ENCODE peak calls at places on chromosomes 13 and 19, in five cellular contexts. Y is cardiac fibroblast, U is endothelial cell, O is psoas muscle, I is cardiac muscle cell. Q is an unnamed sample.

GRCh38 chr19:7266832-7267231 is 27.4 kb downstream of the INSR start:
- DNase-seq in Y (no peak), U (no peak), O (peak), I (no peak), Q (no peak)

GRCh38 chr19:27971071-27971470 is 1241.9 kb downstream of the UQCRFS1 start:
- DNase-seq in Y (peak), U (no peak), O (no peak), I (peak), Q (no peak)

GRCh38 chr13:108961542-108962125 is 332.2 kb downstream of the MYO16 start:
- DNase-seq in Y (peak), U (no peak), O (no peak), I (peak), Q (no peak)

GRCh38 chr19:29682236-29682895 is 17.1 kb downstream of the PLEKHF1 start:
- DNase-seq in Y (no peak), U (no peak), O (no peak), I (no peak), Q (no peak)

GRCh38 chr13:38398810-38399493 is 49.3 kb downstream of the UFM1 start:
- DNase-seq in Y (peak), U (no peak), O (no peak), I (no peak), Q (no peak)

GRCh38 chr19:16143399-16144215 is at the start of gene HSH2D:
- DNase-seq in Y (no peak), U (no peak), O (peak), I (no peak), Q (peak)

GRCh38 chr19:6250024-6250605 is 29.7 kb downstream of the MLLT1 start:
- DNase-seq in Y (peak), U (no peak), O (no peak), I (no peak), Q (no peak)

GRCh38 chr19:15297416-15298224 is 34.7 kb downstream of the BRD4 start:
- DNase-seq in Y (peak), U (no peak), O (no peak), I (no peak), Q (no peak)

GRCh38 chr13:24998433-24998832 is 97.5 kb upstream of the PABPC3 start:
- DNase-seq in Y (no peak), U (no peak), O (no peak), I (no peak), Q (no peak)

GRCh38 chr13:89115307-89115706 is 1444.1 kb downstream of the SLITRK5 start:
- DNase-seq in Y (no peak), U (no peak), O (no peak), I (no peak), Q (no peak)

GRCh38 chr19:16588089-16588823 is 16.0 kb upstream of the SLC35E1 start:
- DNase-seq in Y (peak), U (no peak), O (peak), I (peak), Q (peak)

GRCh38 chr19:35596366-35596999 is 10.5 kb downstream of the PMIS2 start:
- DNase-seq in Y (peak), U (no peak), O (no peak), I (no peak), Q (no peak)

GRCh38 chr13:99970761-99971575 is 599 bp downstream of the ZIC5 start:
- DNase-seq in Y (no peak), U (peak), O (no peak), I (peak), Q (no peak)

GRCh38 chr13:113976711-113977684 is 3.1 kb upstream of the C13orf46 start:
- DNase-seq in Y (peak), U (no peak), O (peak), I (no peak), Q (peak)

DNA sequence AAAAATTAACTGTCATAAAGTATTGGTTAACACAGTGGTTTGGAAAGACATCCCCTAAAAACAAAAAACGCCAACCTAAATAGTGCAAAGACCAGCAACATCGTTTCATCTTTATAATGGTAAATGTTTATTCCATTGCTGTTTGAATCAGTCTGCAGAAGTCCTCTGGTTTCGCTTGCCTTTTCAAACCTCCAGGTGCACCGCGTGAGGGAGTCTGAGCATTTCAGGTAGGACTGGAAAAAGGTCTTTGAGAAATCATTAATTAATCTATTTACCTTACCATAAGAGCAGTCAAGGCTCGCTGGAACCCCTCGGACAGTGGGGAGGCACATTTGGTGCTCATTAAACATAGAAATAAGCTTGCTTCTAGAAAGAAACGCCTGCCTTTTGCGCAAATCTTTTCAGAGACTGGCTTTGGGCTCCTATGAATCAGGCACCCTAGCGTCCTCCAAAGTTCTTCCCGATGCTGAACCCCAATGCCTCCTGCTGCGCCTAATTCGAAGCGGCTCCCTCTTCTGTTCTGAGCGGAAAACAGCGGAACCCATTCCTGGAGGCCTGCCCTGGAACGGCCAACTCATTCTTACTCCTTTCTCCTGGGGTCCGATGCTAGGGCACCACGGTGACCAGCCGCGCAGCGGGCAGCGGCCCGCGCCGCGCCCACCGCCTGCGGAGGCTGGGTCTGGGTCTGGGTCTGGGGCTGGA is 942 bp upstream of the MTUS2 start:
- DNase-seq in Y (peak), U (no peak), O (no peak), I (peak), Q (no peak)
- TF ChIP-seq CTCF in Y (no peak), U (no peak), O (no peak), I (no peak), Q (no peak)

GRCh38 chr19:50250450-50251136 is 47.2 kb downstream of the MYH14 start:
- DNase-seq in Y (no peak), U (no peak), O (no peak), I (no peak), Q (no peak)

GRCh38 chr19:50255115-50255514 is 51.7 kb downstream of the MYH14 start:
- DNase-seq in Y (no peak), U (no peak), O (no peak), I (no peak), Q (no peak)

GRCh38 chr19:50252887-50253268 is 49.5 kb downstream of the MYH14 start:
- DNase-seq in Y (no peak), U (no peak), O (no peak), I (no peak), Q (no peak)

GRCh38 chr19:50249636-50250035 is 46.2 kb downstream of the MYH14 start:
- DNase-seq in Y (no peak), U (no peak), O (no peak), I (no peak), Q (no peak)

GRCh38 chr19:50252111-50252886 is 48.9 kb downstream of the MYH14 start:
- DNase-seq in Y (peak), U (no peak), O (no peak), I (no peak), Q (no peak)
- TF ChIP-seq CTCF in Y (peak), U (peak), O (peak), I (peak), Q (peak)

DNA sequence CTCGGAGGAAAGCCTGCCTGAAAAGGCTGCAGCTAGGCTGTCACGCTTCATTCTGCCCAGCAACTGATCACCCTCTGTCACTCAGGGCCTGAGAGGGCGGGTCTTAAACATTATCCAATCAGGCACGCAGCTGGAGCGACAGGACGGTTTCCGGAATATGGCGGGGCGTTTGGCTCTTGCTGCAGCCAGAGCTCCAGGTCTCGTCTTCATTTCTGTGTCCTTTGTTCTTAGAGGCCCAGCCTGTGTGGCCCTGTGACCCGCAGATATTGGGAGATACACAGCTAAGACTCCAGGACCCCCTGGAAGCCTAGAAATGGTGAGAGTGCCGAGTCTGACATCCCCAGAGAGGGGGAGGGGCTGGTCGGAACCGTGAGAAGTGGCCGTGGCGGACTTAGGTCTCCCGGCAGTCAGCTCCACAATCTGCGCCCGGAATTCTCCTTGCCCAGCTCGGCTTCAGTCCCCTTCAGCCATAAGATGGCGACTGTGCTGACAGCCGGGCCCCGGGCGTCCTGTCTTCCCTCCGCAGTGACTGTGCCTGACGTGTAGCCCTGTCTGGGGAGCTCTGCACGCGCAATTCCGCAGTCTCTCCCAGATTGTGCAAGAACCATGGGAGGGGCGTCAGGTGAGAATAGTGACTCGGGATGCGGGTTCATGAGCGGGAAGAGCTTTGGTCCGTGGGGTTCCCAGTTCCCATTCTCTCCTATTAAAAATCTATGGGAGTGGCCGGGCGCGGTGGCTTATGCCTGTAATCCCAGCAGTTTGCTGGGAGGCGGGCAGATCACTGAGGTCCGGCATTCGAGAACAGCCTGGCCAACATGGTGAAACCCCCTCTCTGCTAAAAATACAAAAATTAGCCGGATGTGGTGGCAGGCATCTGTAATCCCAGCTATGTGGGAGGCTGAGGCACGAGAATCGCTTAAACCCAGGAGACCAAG is at the start of gene ZNF429:
- DNase-seq in Y (peak), U (peak), O (peak), I (peak), Q (peak)
- TF ChIP-seq CTCF in Y (peak), U (no peak), O (no peak), I (no peak), Q (no peak)

GRCh38 chr19:9835507-9835949 is 410 bp downstream of the PIN1 start:
- DNase-seq in Y (no peak), U (no peak), O (no peak), I (no peak), Q (no peak)

GRCh38 chr19:9836021-9836420 is 903 bp downstream of the PIN1 start:
- DNase-seq in Y (peak), U (no peak), O (no peak), I (peak), Q (no peak)

GRCh38 chr19:9838324-9838723 is 3.2 kb downstream of the PIN1 start:
- DNase-seq in Y (no peak), U (no peak), O (no peak), I (no peak), Q (no peak)

GRCh38 chr19:9834302-9834725 is 804 bp upstream of the PIN1 start:
- DNase-seq in Y (no peak), U (no peak), O (no peak), I (no peak), Q (no peak)

GRCh38 chr19:9834726-9835506 is at the start of gene PIN1:
- DNase-seq in Y (peak), U (peak), O (peak), I (peak), Q (peak)
- TF ChIP-seq CTCF in Y (no peak), U (peak), O (peak), I (peak), Q (peak)

Q was measured in CD14-positive monocyte.